ENCODE peak calls at places on chromosomes 11 and 22, in four cellular contexts. A is stomach; M is AG04450; S is CD8-positive, alpha-beta memory T cell. D is an unnamed sample. For H3K9me3, the result is how much of the 10 kb centered on the place peaks cover.

GRCh38 chr11:119448380-119448779 is 25.4 kb upstream of the THY1 start:
- DNase-seq in A (no peak), M (no peak), S (no peak), D (no peak)

GRCh38 chr22:33756508-33756949 is 163.7 kb downstream of the LARGE1 start:
- DNase-seq in A (no peak), M (no peak), S (no peak), D (no peak)

GRCh38 chr11:9660886-9661285 is 3.0 kb upstream of the SWAP70 start:
- DNase-seq in A (no peak), M (no peak), S (no peak), D (no peak)

GRCh38 chr22:37197451-37198289 is 9.6 kb upstream of the C1QTNF6 start:
- DNase-seq in A (peak), M (no peak), S (peak), D (no peak)

GRCh38 chr22:35044607-35045390 is 21.2 kb upstream of the ISX start:
- DNase-seq in A (no peak), M (no peak), S (no peak), D (no peak)

GRCh38 chr22:32539631-32540449 is 65.2 kb downstream of the FBXO7 start:
- DNase-seq in A (no peak), M (no peak), S (no peak), D (no peak)

GRCh38 chr11:2686360-2687222 is 13.2 kb downstream of the KCNQ1OT1 start:
- DNase-seq in A (no peak), M (no peak), S (peak), D (no peak)

GRCh38 chr11:112795142-112795815 is 165.9 kb upstream of the NCAM1 start:
- DNase-seq in A (peak), M (no peak), S (no peak), D (no peak)

GRCh38 chr11:129041611-129042018 is 98.9 kb upstream of the TP53AIP1 start:
- DNase-seq in A (no peak), M (no peak), S (no peak), D (no peak)

GRCh38 chr22:19599626-19600243 is 75.5 kb upstream of the CLDN5 start:
- DNase-seq in A (no peak), M (no peak), S (no peak), D (no peak)

GRCh38 chr22:38873469-38874411 is 1.7 kb upstream of the CBX6 start:
- DNase-seq in A (peak), M (no peak), S (peak), D (no peak)

GRCh38 chr22:17057959-17058814 is 26.6 kb upstream of the IL17RA start:
- DNase-seq in A (peak), M (peak), S (no peak), D (peak)

GRCh38 chr11:46557684-46558151 is 36.1 kb downstream of the AMBRA1 start:
- DNase-seq in A (peak), M (no peak), S (no peak), D (no peak)

GRCh38 chr11:45665933-45666647 is 668 bp upstream of the CHST1 start:
- DNase-seq in A (no peak), M (no peak), S (no peak), D (no peak)

GRCh38 chr11:78256962-78257361 is 68.2 kb downstream of the USP35 start:
- DNase-seq in A (peak), M (peak), S (no peak), D (no peak)

GRCh38 chr11:1271002-1271401 is 38.4 kb downstream of the TOLLIP start:
- DNase-seq in A (no peak), M (no peak), S (no peak), D (no peak)

GRCh38 chr11:131408011-131408640 is 37.7 kb downstream of the NTM start:
- DNase-seq in A (peak), M (no peak), S (no peak), D (no peak)

GRCh38 chr11:107018902-107019493 is 722 bp upstream of the GUCY1A2 start:
- DNase-seq in A (peak), M (peak), S (no peak), D (no peak)

GRCh38 chr11:19673924-19674390 is 38.7 kb upstream of the NAV2 start:
- DNase-seq in A (no peak), M (no peak), S (no peak), D (no peak)

GRCh38 chr11:45879803-45880685 is 5.4 kb upstream of the MAPK8IP1 start:
- DNase-seq in A (no peak), M (no peak), S (no peak), D (no peak)

GRCh38 chr22:35985361-35985760 is 43.3 kb downstream of the RBFOX2 start:
- DNase-seq in A (no peak), M (no peak), S (no peak), D (no peak)

GRCh38 chr11:68956142-68956541 is 24.6 kb downstream of the MRGPRD start:
- DNase-seq in A (no peak), M (no peak), S (no peak), D (peak)

GRCh38 chr11:58770627-58771457 is 39.1 kb upstream of the GLYAT start:
- DNase-seq in A (no peak), M (no peak), S (no peak), D (no peak)

GRCh38 chr11:20156280-20156875 is 3.9 kb downstream of the DBX1 start:
- DNase-seq in A (no peak), M (no peak), S (peak), D (peak)

GRCh38 chr11:11968511-11969280 is 39.7 kb downstream of the DKK3 start:
- DNase-seq in A (no peak), M (no peak), S (no peak), D (no peak)

GRCh38 chr22:20158366-20159036 is 7.6 kb upstream of the CCDC188 start:
- DNase-seq in A (no peak), M (no peak), S (no peak), D (no peak)

GRCh38 chr11:69283446-69283845 is 10.5 kb upstream of the MYEOV start:
- DNase-seq in A (no peak), M (no peak), S (no peak), D (no peak)

GRCh38 chr11:20355221-20356219 is 8.0 kb upstream of the HTATIP2 start:
- DNase-seq in A (peak), M (no peak), S (peak), D (no peak)

GRCh38 chr11:31780078-31780971 is 30.8 kb downstream of the PAX6 start:
- DNase-seq in A (no peak), M (no peak), S (no peak), D (no peak)

GRCh38 chr11:132959663-132960062 is 572.6 kb downstream of the OPCML start:
- DNase-seq in A (no peak), M (no peak), S (no peak), D (no peak)

GRCh38 chr22:24926428-24926725 is 20.1 kb downstream of the LHFPL7 start:
- DNase-seq in A (no peak), M (no peak), S (no peak), D (no peak)

GRCh38 chr11:70580036-70580805 is 181.9 kb downstream of the CTTN start:
- DNase-seq in A (no peak), M (no peak), S (peak), D (no peak)

GRCh38 chr22:45966892-45967365 is 10.0 kb downstream of the WNT7B start:
- DNase-seq in A (no peak), M (no peak), S (no peak), D (no peak)

DNA sequence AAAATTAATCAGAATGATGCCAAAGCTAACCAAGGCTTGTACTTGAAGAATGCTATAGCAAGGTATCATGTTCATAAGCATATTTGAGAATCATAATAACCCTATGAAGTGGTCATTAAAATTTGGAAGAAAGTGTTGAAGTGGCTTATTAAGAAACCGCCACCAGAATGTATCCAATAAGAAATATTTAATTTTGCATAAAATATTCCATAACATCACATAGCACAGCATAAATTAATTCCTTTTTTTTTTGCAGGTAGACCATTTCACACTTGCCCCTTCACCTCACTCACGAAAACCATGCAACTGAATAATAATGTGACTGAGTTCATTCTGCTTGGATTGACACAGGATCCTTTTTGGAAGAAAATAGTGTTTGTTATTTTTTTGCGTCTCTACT is at the start of gene OR4C16:
- DNase-seq in A (no peak), M (no peak), S (no peak), D (no peak)
- H3K9me3 ChIP-seq in A (under half), M (under half), S (under half), D (under half)

GRCh38 chr11:42311504-42311903 is 852.1 kb upstream of the LRRC4C start:
- DNase-seq in A (no peak), M (no peak), S (no peak), D (no peak)
- H3K9me3 ChIP-seq in A (under half), M (under half), S (under half), D (under half)

DNA sequence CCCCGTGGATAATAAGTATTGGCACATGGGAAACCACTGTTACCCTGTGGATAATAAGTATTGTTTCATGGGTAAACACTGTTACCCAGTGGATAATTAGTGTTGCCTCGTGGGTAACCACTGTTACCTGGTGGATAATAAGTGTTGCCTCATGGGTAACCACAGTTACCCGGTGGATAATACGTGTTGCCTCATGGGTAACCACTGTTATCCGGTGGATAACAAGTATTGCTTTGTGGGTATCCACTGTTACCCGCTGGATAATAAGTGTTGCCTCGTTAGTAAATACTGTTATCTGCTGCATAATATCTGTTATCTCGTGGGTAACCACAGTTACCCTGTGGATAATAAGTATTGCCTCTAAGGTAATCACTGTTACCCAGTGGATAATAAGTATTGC is 25.5 kb upstream of the NXPE4 start:
- DNase-seq in A (no peak), M (no peak), S (no peak), D (no peak)
- H3K9me3 ChIP-seq in A (under half), M (under half), S (under half), D (under half)

GRCh38 chr11:97621282-97621681 is 1231.5 kb downstream of the JRKL start:
- DNase-seq in A (no peak), M (no peak), S (no peak), D (no peak)

GRCh38 chr11:97620012-97620411 is 1230.2 kb downstream of the JRKL start:
- DNase-seq in A (no peak), M (no peak), S (no peak), D (no peak)

GRCh38 chr11:97617031-97617430 is 1227.2 kb downstream of the JRKL start:
- DNase-seq in A (no peak), M (no peak), S (no peak), D (no peak)

GRCh38 chr11:97622795-97623194 is 1233.0 kb downstream of the JRKL start:
- DNase-seq in A (no peak), M (no peak), S (no peak), D (no peak)
- H3K9me3 ChIP-seq in A (under half), M (under half), S (under half), D (under half)

DNA sequence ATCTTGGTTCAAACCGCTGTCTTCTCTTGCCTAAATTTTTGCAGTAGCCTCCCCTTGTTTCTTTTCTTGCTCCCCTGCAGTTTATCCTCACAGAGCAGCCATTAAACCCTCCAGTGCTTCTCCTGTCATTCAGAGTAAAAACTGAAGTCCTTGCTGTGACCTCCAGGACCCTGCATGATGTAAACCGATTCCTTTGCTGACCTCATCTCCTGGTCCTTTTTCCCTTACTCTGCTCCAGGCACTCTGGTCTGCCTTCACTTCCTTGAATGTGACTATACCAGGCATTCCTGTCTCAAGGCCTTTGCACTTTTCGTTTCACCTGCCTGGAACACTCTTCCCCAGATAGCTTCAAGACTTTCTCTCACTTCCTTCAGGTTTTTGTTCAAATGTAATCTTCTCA is 152.0 kb downstream of the WNT11 start:
- DNase-seq in A (no peak), M (no peak), S (no peak), D (no peak)
- H3K9me3 ChIP-seq in A (under half), M (under half), S (under half), D (under half)

GRCh38 chr11:73029408-73029807 is 112.7 kb downstream of the FCHSD2 start:
- DNase-seq in A (no peak), M (no peak), S (no peak), D (no peak)
- H3K9me3 ChIP-seq in A (under half), M (under half), S (under half), D (under half)

GRCh38 chr22:48600681-48601080 is 1227.0 kb downstream of the BRD1 start:
- DNase-seq in A (no peak), M (no peak), S (no peak), D (no peak)
- H3K9me3 ChIP-seq in A (under half), M (half or more), S (under half), D (under half)

GRCh38 chr22:47284822-47285221 is 522.4 kb downstream of the TBC1D22A start:
- DNase-seq in A (no peak), M (no peak), S (no peak), D (no peak)
- H3K9me3 ChIP-seq in A (under half), M (under half), S (under half), D (under half)